ENCODE peak calls at places on chromosomes 7 and 10, in four cellular contexts. Z is GM12878, C is GM23338, B is WTC11. L is an unnamed sample.

GRCh38 chr7:7971308-7972040 is 2.9 kb downstream of the GLCCI1 start:
- DNase-seq in Z (no peak), C (no peak), B (no peak), L (no peak)

GRCh38 chr7:5210751-5211338 is 20.8 kb downstream of the WIPI2 start:
- DNase-seq in Z (no peak), C (no peak), B (no peak), L (no peak)

GRCh38 chr10:61589547-61590243 is 73.0 kb upstream of the CABCOCO1 start:
- DNase-seq in Z (no peak), C (no peak), B (no peak), L (no peak)

GRCh38 chr10:8183241-8183704 is 128.8 kb downstream of the GATA3 start:
- DNase-seq in Z (peak), C (no peak), B (no peak), L (no peak)

GRCh38 chr10:12628964-12629766 is 279.8 kb downstream of the CAMK1D start:
- DNase-seq in Z (no peak), C (no peak), B (no peak), L (no peak)

GRCh38 chr10:30719832-30720231 is 90.3 kb upstream of the LYZL2 start:
- DNase-seq in Z (no peak), C (no peak), B (no peak), L (peak)

GRCh38 chr7:43137811-43138210 is 25.4 kb downstream of the HECW1 start:
- DNase-seq in Z (no peak), C (no peak), B (no peak), L (no peak)

GRCh38 chr10:86263907-86264306 is 102.7 kb downstream of the GRID1 start:
- DNase-seq in Z (no peak), C (no peak), B (no peak), L (no peak)

GRCh38 chr7:110090113-110090820 is 1000.7 kb upstream of the LRRN3 start:
- DNase-seq in Z (no peak), C (peak), B (no peak), L (peak)

GRCh38 chr7:31811650-31812461 is 124.8 kb downstream of the PPP1R17 start:
- DNase-seq in Z (peak), C (no peak), B (no peak), L (no peak)

GRCh38 chr10:99172130-99172738 is 63.4 kb downstream of the HPSE2 start:
- DNase-seq in Z (no peak), C (peak), B (peak), L (peak)

GRCh38 chr10:73937333-73938020 is 26.5 kb downstream of the PLAU start:
- DNase-seq in Z (no peak), C (no peak), B (no peak), L (no peak)

GRCh38 chr10:46297406-46298204 is 10.8 kb downstream of the ANTXRL start:
- DNase-seq in Z (no peak), C (no peak), B (no peak), L (no peak)

GRCh38 chr7:38723327-38723726 is 92.2 kb upstream of the AMPH start:
- DNase-seq in Z (no peak), C (no peak), B (no peak), L (no peak)

GRCh38 chr7:122790558-122790957 is 87.8 kb upstream of the RNF148 start:
- DNase-seq in Z (no peak), C (no peak), B (no peak), L (no peak)

GRCh38 chr7:38000272-38000671 is 79.8 kb downstream of the EPDR1 start:
- DNase-seq in Z (no peak), C (no peak), B (no peak), L (no peak)

GRCh38 chr10:11234857-11235640 is 217.4 kb downstream of the CELF2 start:
- DNase-seq in Z (no peak), C (no peak), B (no peak), L (no peak)

GRCh38 chr7:45697576-45698136 is 123.5 kb downstream of the ADCY1 start:
- DNase-seq in Z (no peak), C (no peak), B (peak), L (no peak)

GRCh38 chr7:100613447-100614185 is 1.3 kb downstream of the MOSPD3 start:
- DNase-seq in Z (no peak), C (no peak), B (no peak), L (no peak)

GRCh38 chr7:45923818-45924217 is 2.7 kb upstream of the IGFBP3 start:
- DNase-seq in Z (no peak), C (no peak), B (no peak), L (no peak)

GRCh38 chr10:132002004-132002403 is 20.3 kb upstream of the BNIP3 start:
- DNase-seq in Z (no peak), C (no peak), B (no peak), L (no peak)

GRCh38 chr7:75966209-75966961 is 28.0 kb downstream of the TMEM120A start:
- DNase-seq in Z (no peak), C (no peak), B (no peak), L (no peak)

GRCh38 chr7:131186816-131187215 is 140.9 kb upstream of the MKLN1 start:
- DNase-seq in Z (no peak), C (no peak), B (no peak), L (no peak)

GRCh38 chr7:142760071-142760642 is 10.6 kb upstream of the PRSS2 start:
- DNase-seq in Z (no peak), C (no peak), B (no peak), L (no peak)

GRCh38 chr7:134547738-134548054 is 1.2 kb upstream of the AKR1B15 start:
- DNase-seq in Z (peak), C (no peak), B (peak), L (no peak)

GRCh38 chr10:86632009-86632800 is 22.1 kb upstream of the OPN4 start:
- DNase-seq in Z (no peak), C (peak), B (peak), L (no peak)

GRCh38 chr7:98341106-98341505 is 59.6 kb downstream of the BRI3 start:
- DNase-seq in Z (no peak), C (no peak), B (no peak), L (no peak)

GRCh38 chr10:13349776-13350274 is 1.7 kb upstream of the SEPHS1 start:
- DNase-seq in Z (no peak), C (peak), B (peak), L (no peak)

GRCh38 chr10:70503776-70504175 is 25.2 kb downstream of the PALD1 start:
- DNase-seq in Z (no peak), C (no peak), B (no peak), L (no peak)

GRCh38 chr10:13054844-13055243 is 45.1 kb upstream of the OPTN start:
- DNase-seq in Z (no peak), C (no peak), B (no peak), L (no peak)

GRCh38 chr10:19142967-19143366 is 94.4 kb downstream of the MALRD1 start:
- DNase-seq in Z (no peak), C (no peak), B (no peak), L (no peak)
- TF ChIP-seq CREB1 in Z (no peak), C (no peak), B (no peak), L (no peak)

GRCh38 chr10:118943253-118943652 is 86.3 kb upstream of the NANOS1 start:
- DNase-seq in Z (no peak), C (no peak), B (no peak), L (no peak)

GRCh38 chr10:118944959-118945622 is 84.4 kb upstream of the NANOS1 start:
- DNase-seq in Z (no peak), C (peak), B (no peak), L (no peak)

GRCh38 chr10:118939216-118940007 is 90.1 kb upstream of the NANOS1 start:
- DNase-seq in Z (no peak), C (no peak), B (no peak), L (no peak)

DNA sequence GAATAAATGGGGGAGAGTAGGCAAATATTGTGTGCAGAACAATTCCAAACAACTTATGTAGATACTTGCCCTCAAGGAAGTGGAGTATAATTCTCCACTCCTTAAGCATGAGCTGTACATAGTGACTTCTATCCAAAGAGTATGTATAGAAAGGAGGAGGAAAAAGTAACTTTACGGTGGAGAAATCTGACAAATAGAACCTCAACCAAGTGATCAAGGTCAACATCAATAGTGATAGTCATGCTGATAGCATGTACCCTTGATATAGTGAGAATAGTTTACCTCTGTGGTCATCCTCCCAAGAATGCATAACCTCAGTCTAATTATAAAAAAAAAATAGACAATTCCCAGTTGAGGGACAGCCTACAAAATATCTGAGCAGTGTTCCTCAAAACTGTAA is 89.1 kb upstream of the NANOS1 start:
- DNase-seq in Z (no peak), C (no peak), B (no peak), L (no peak)
- TF ChIP-seq CREB1 in Z (no peak), C (no peak), B (no peak), L (no peak)

DNA sequence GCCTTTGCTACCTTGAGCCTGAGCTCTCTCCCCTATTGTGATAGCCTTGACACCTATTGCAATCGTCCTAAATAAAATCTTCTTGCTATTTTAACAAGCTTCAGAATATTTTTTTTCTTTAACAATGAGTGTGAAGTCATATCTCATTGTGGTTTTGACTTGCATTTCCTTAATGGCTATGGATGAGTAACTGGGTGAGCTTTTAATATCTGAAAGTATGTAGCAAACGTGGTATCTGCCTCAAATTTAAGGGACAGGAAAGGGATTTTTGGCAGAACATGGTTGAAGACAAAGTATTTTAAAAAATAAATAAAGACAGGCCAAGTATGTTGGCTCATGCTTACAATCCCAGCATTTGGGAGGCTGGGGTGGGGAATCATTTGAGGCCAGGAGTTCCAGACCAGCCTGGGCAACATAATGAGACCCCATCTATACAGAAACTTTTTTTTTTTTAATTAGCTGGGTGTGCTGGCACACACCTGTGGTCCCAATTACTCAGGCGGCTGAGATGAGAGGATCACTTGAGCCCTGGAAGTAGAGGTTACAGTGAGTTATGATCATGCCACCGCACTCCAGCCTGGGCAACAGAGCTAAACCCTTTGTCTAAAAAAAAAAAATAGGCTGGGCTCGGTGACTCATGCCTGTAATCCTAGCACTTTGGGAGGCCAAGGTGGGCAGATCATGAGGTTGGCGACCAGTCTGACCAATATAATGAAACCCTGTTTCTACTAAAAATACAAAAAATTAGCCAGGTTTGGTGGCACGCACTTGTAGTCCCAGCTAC is 319.3 kb upstream of the NRP1 start:
- DNase-seq in Z (no peak), C (no peak), B (no peak), L (no peak)
- TF ChIP-seq CREB1 in Z (no peak), C (no peak), B (no peak), L (no peak)

GRCh38 chr7:47493971-47494370 is 87.9 kb downstream of the TNS3 start:
- DNase-seq in Z (no peak), C (no peak), B (no peak), L (no peak)
- TF ChIP-seq CREB1 in Z (no peak), C (no peak), B (no peak), L (no peak)

L was measured in HepG2.